ENCODE peak calls at places on chromosome 19, in four cellular contexts. U is PC-3, I is hepatocyte, M is lower lobe of right lung. A is an unnamed sample. For H3K27me3, the result is how much of the 10 kb centered on the place peaks cover.

GRCh38 chr19:2059422-2060201 is 8.6 kb upstream of the MKNK2 start:
- DNase-seq in U (peak), I (peak), M (peak), A (peak)

GRCh38 chr19:48511800-48512503 is at the start of gene LMTK3:
- DNase-seq in U (peak), I (no peak), M (peak), A (no peak)

GRCh38 chr19:58059003-58059671 is at the start of gene ZNF135:
- DNase-seq in U (no peak), I (peak), M (peak), A (peak)

GRCh38 chr19:50546527-50547221 is 21.6 kb downstream of the LRRC4B start:
- DNase-seq in U (no peak), I (no peak), M (no peak), A (no peak)

GRCh38 chr19:55440411-55441105 is 2.5 kb downstream of the SHISA7 start:
- DNase-seq in U (no peak), I (no peak), M (no peak), A (no peak)

GRCh38 chr19:48490980-48491792 is 20.4 kb downstream of the LMTK3 start:
- DNase-seq in U (peak), I (peak), M (no peak), A (no peak)

GRCh38 chr19:11736696-11737095 is 2.0 kb downstream of the ZNF823 start:
- DNase-seq in U (peak), I (peak), M (no peak), A (peak)

GRCh38 chr19:39327990-39328705 is 7.5 kb upstream of the LRFN1 start:
- DNase-seq in U (peak), I (peak), M (peak), A (peak)

GRCh38 chr19:1430201-1430621 is 8.0 kb upstream of the RPS15 start:
- DNase-seq in U (no peak), I (no peak), M (no peak), A (no peak)

GRCh38 chr19:51688665-51689571 is 4.2 kb upstream of the SPACA6 start:
- DNase-seq in U (peak), I (peak), M (peak), A (peak)

GRCh38 chr19:31356587-31357314 is 7.5 kb upstream of the TSHZ3 start:
- DNase-seq in U (no peak), I (no peak), M (peak), A (no peak)

GRCh38 chr19:6875218-6875617 is 12.2 kb upstream of the ADGRE1 start:
- DNase-seq in U (no peak), I (no peak), M (no peak), A (no peak)

GRCh38 chr19:6877766-6878165 is 9.6 kb upstream of the ADGRE1 start:
- DNase-seq in U (no peak), I (no peak), M (no peak), A (no peak)

GRCh38 chr19:6873708-6874431 is 13.5 kb upstream of the ADGRE1 start:
- DNase-seq in U (no peak), I (no peak), M (no peak), A (no peak)

DNA sequence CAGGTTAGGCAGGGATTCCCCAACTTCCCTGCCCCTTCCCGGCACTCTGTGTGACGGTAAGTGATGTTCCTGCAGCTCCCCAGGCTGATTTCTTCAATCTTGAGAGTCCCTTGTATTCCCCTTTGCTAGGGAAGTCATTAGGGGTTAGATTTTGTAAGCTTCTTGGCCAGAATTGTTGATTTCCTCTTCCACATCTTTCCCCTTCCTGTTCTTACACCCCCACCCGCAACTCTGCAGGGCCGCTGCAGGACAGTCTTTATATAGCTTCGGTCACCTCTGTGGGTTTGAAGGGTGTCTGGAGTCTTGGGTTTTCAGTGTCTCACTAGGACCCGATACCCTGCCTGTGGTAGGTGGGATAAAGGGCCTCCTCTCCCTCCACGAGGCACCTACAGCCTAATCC is 10.6 kb upstream of the ADGRE1 start:
- DNase-seq in U (no peak), I (no peak), M (peak), A (no peak)
- H3K4me3 ChIP-seq in U (no peak), I (no peak), M (no peak), A (no peak)

GRCh38 chr19:15454371-15454800 is 4.6 kb upstream of the WIZ start:
- DNase-seq in U (no peak), I (no peak), M (no peak), A (no peak)
- H3K27me3 ChIP-seq in U (under half), I (half or more), M (under half), A (under half)

GRCh38 chr19:33554391-33554790 is 32.8 kb upstream of the PEPD start:
- DNase-seq in U (no peak), I (no peak), M (no peak), A (no peak)
- H3K4me3 ChIP-seq in U (no peak), I (no peak), M (no peak), A (no peak)

GRCh38 chr19:47446534-47447469 is 24.9 kb downstream of the SLC8A2 start:
- DNase-seq in U (peak), I (peak), M (peak), A (peak)
- H3K27me3 ChIP-seq in U (under half), I (half or more), M (half or more), A (under half)

GRCh38 chr19:4748185-4748584 is 24.5 kb upstream of the DPP9 start:
- DNase-seq in U (no peak), I (no peak), M (no peak), A (no peak)
- H3K4me3 ChIP-seq in U (no peak), I (no peak), M (no peak), A (no peak)

DNA sequence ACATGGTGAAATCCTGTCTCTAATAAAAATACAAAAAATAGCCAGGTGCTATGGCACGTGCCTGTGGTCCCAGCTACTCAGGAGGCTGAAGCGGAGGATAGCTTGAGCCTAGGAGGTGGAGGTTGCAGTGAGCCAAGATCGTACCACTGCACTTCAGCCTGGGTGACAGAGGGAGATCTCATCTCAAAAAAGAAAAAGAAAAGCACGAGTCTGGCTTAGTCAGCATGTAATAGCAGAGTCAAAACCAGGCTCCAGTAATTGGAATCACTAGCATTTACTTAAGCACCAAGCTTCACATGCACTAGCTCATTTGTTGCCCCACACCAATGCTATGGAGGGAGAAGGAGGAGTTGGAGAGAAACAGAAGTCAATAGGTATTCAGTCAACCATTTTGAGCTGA is 41.9 kb upstream of the SLC7A9 start:
- DNase-seq in U (no peak), I (no peak), M (no peak), A (no peak)
- H3K27me3 ChIP-seq in U (under half), I (under half), M (under half), A (under half)

DNA sequence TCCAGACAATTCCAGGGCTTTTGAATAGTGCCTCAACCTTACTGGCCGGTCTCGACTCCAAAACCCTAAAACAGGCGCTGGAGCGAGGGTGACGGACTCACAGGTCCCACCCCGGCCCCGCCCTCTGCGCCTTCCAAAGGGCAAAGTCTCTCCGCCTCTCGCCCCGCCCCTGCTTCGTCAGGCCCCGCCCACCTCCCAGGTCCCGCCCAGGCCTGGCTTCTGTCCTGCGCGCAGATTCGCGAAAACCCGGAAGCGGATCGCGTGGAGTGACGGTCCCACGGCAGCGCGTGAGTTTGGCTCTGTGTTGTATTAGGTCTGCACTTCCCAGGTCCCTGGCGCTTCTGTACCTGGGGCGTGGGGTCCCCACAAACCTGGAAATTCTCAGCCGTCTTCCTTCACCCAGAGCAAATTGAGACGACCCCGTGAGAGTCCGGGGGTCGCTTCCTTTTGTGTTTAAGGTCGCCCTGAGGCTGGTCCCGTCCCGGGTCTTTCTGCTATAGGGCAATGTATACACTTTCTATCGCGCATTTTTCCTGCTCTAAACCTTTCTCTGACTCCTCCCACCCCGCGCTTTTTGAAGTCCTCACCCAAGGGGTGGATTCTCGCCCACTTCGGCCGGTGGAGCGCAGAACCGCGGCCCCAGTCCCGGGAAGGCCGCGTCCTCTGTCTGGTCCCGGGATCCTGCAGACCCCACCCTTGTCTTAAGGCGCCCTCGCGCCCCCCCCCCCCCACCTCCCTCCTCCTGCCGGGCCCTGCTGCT is at the start of gene ZNF813:
- DNase-seq in U (peak), I (peak), M (peak), A (peak)
- H3K4me3 ChIP-seq in U (peak), I (peak), M (peak), A (peak)

A was measured in bronchial epithelial cell.